ENCODE peak calls at places on chromosome 3, in four cellular contexts. F, Q, D and H are unnamed samples.

GRCh38 chr3:152159328-152159727 is 109.4 kb upstream of the MBNL1 start:
- DNase-seq in F (no peak), Q (no peak), D (no peak), H (no peak)

GRCh38 chr3:129812589-129812988 is 80.9 kb downstream of the TMCC1 start:
- DNase-seq in F (no peak), Q (no peak), D (no peak), H (no peak)

GRCh38 chr3:127043041-127043641 is 60.2 kb downstream of the PLXNA1 start:
- DNase-seq in F (no peak), Q (no peak), D (no peak), H (peak)

GRCh38 chr3:134299185-134299887 is 48.7 kb upstream of the RYK start:
- DNase-seq in F (no peak), Q (no peak), D (no peak), H (peak)

GRCh38 chr3:194095464-194095863 is 40.5 kb upstream of the HES1 start:
- DNase-seq in F (no peak), Q (no peak), D (peak), H (no peak)

GRCh38 chr3:172249039-172249438 is 199.2 kb downstream of the GHSR start:
- DNase-seq in F (no peak), Q (no peak), D (no peak), H (no peak)

GRCh38 chr3:59469948-59470723 is 420.3 kb upstream of the CFAP20DC start:
- DNase-seq in F (no peak), Q (no peak), D (no peak), H (no peak)

GRCh38 chr3:141303481-141304223 is 64.7 kb upstream of the ZBTB38 start:
- DNase-seq in F (peak), Q (peak), D (peak), H (peak)

GRCh38 chr3:156611870-156612494 is 57.1 kb upstream of the SSR3 start:
- DNase-seq in F (no peak), Q (no peak), D (no peak), H (no peak)

GRCh38 chr3:72591522-72592421 is 256.5 kb downstream of the SHQ1 start:
- DNase-seq in F (peak), Q (no peak), D (no peak), H (peak)

GRCh38 chr3:152183473-152183872 is 85.3 kb upstream of the MBNL1 start:
- DNase-seq in F (peak), Q (no peak), D (peak), H (peak)

GRCh38 chr3:197343111-197343510 is 44.7 kb upstream of the DLG1 start:
- DNase-seq in F (no peak), Q (no peak), D (no peak), H (no peak)

GRCh38 chr3:177295116-177295515 is 97.8 kb upstream of the TBL1XR1 start:
- DNase-seq in F (no peak), Q (no peak), D (no peak), H (no peak)

GRCh38 chr3:149375164-149375823 is 2.2 kb downstream of the TM4SF1 start:
- DNase-seq in F (no peak), Q (no peak), D (no peak), H (no peak)

GRCh38 chr3:149120051-149120972 is 9.1 kb upstream of the HPS3 start:
- DNase-seq in F (peak), Q (peak), D (peak), H (peak)

GRCh38 chr3:55968331-55968730 is 481.2 kb upstream of the WNT5A start:
- DNase-seq in F (no peak), Q (no peak), D (no peak), H (no peak)

GRCh38 chr3:99023590-99024192 is 122.2 kb upstream of the DCBLD2 start:
- DNase-seq in F (peak), Q (no peak), D (peak), H (peak)

GRCh38 chr3:58526124-58526957 is 10.6 kb downstream of the ACOX2 start:
- DNase-seq in F (no peak), Q (no peak), D (peak), H (peak)

GRCh38 chr3:21955406-21955805 is 204.4 kb upstream of the ZNF385D start:
- DNase-seq in F (no peak), Q (no peak), D (no peak), H (no peak)

GRCh38 chr3:118097226-118097625 is 937.4 kb downstream of the IGSF11 start:
- DNase-seq in F (no peak), Q (no peak), D (no peak), H (no peak)

GRCh38 chr3:15205482-15205933 is 538 bp upstream of the CAPN7 start:
- DNase-seq in F (no peak), Q (no peak), D (no peak), H (no peak)

GRCh38 chr3:78257956-78258530 is 1218.1 kb downstream of the ROBO2 start:
- DNase-seq in F (no peak), Q (no peak), D (no peak), H (no peak)

GRCh38 chr3:134242649-134243637 is 7.7 kb downstream of the RYK start:
- DNase-seq in F (no peak), Q (no peak), D (peak), H (peak)

GRCh38 chr3:111070772-111071256 is 802 bp upstream of the NECTIN3 start:
- DNase-seq in F (no peak), Q (no peak), D (peak), H (peak)

GRCh38 chr3:179613807-179614206 is 9.2 kb downstream of the NDUFB5 start:
- DNase-seq in F (no peak), Q (no peak), D (no peak), H (no peak)

GRCh38 chr3:61748288-61748687 is 186.9 kb downstream of the PTPRG start:
- DNase-seq in F (no peak), Q (no peak), D (peak), H (no peak)

GRCh38 chr3:110062711-110063110 is 725.4 kb upstream of the DPPA4 start:
- DNase-seq in F (no peak), Q (no peak), D (no peak), H (no peak)

GRCh38 chr3:60651799-60652198 is 599.5 kb downstream of the FHIT start:
- DNase-seq in F (no peak), Q (peak), D (no peak), H (no peak)

GRCh38 chr3:147305533-147306241 is 100.7 kb downstream of the ZIC4 start:
- DNase-seq in F (no peak), Q (no peak), D (no peak), H (no peak)

GRCh38 chr3:55620361-55621025 is 133.4 kb upstream of the WNT5A start:
- DNase-seq in F (no peak), Q (peak), D (no peak), H (peak)

GRCh38 chr3:35974872-35975271 is 335.5 kb downstream of the ARPP21 start:
- DNase-seq in F (no peak), Q (no peak), D (no peak), H (no peak)

GRCh38 chr3:81041331-81041730 is 720.1 kb downstream of the GBE1 start:
- DNase-seq in F (no peak), Q (no peak), D (no peak), H (no peak)

GRCh38 chr3:15300318-15301078 is 31.9 kb downstream of the SH3BP5 start:
- DNase-seq in F (no peak), Q (no peak), D (no peak), H (no peak)

GRCh38 chr3:40109641-40110490 is 199.6 kb upstream of the EIF1B start:
- DNase-seq in F (no peak), Q (no peak), D (peak), H (peak)

GRCh38 chr3:65793495-65794200 is 245.1 kb downstream of the MAGI1 start:
- DNase-seq in F (no peak), Q (no peak), D (no peak), H (no peak)

GRCh38 chr3:193933451-193933850 is 202.5 kb upstream of the HES1 start:
- DNase-seq in F (no peak), Q (no peak), D (no peak), H (no peak)

GRCh38 chr3:98780343-98780742 is 17.2 kb downstream of the ST3GAL6 start:
- DNase-seq in F (no peak), Q (no peak), D (no peak), H (no peak)

GRCh38 chr3:18099611-18100010 is 325.5 kb downstream of the SATB1 start:
- DNase-seq in F (no peak), Q (no peak), D (no peak), H (no peak)

DNA sequence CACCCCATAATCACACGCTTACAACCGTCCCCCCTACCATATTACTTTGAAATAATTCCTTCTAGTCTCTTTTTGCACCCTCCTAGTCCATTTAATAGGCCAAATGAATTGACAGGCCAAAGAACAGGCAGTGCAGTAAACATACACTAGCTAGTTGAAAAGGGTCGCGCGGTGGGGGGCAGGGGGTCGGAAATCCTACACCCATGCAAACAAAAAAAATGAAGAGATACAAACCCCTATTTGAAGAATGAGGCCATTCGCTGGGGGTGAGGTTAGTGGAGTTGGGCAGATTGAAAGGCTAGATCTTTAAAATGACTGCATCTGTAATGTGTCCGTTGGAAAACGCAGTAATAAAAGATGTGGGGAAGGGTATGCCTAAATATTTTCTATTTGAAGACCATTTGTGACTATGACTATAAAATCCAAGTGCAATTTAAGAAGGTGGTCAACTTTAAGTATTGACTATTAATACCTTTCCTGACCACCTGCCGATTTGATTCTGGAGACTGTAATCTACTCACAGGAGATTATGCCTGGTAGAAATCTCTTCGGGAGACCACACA is 891 bp upstream of the ARL6 start:
- DNase-seq in F (peak), Q (no peak), D (no peak), H (peak)
- TF ChIP-seq JUNB in F (no peak), Q (no peak), D (no peak), H (no peak)

GRCh38 chr3:159654183-159655134 is 334.2 kb upstream of the IL12A start:
- DNase-seq in F (no peak), Q (no peak), D (no peak), H (no peak)
- TF ChIP-seq POLR2AphosphoS5 in F (no peak), Q (no peak), D (no peak), H (no peak)

DNA sequence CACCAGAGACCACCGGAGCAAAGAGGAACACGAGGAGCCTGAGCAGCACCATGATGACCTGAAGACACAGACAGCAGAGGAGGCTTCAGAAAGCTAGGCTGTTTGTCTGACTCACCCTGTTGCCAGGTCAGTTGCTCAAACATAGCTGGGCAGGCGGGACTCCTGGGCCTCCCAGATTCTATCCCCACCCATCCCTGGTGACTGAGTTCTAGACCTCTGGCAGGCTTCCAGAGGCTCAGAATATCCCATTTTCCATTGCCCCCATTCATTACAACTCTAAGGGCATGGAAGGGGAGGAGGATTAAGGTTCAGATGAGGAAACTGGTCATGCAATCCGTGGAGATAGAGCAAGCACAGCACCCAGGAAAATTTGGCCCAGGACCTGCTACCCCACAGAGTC is at the start of gene CDHR4:
- DNase-seq in F (no peak), Q (no peak), D (peak), H (no peak)
- H2AFZ ChIP-seq in F (peak), Q (no peak), D (no peak), H (no peak)

GRCh38 chr3:2927252-2927651 is 182.9 kb downstream of the IL5RA start:
- DNase-seq in F (no peak), Q (no peak), D (no peak), H (no peak)
- TF ChIP-seq JUNB in F (no peak), Q (no peak), D (no peak), H (no peak)

GRCh38 chr3:185131602-185132256 is 21.1 kb downstream of the C3orf70 start:
- DNase-seq in F (no peak), Q (no peak), D (peak), H (peak)

GRCh38 chr3:185129051-185129450 is 23.8 kb downstream of the C3orf70 start:
- DNase-seq in F (no peak), Q (no peak), D (peak), H (no peak)

GRCh38 chr3:185126201-185126600 is 26.7 kb downstream of the C3orf70 start:
- DNase-seq in F (no peak), Q (no peak), D (no peak), H (no peak)
- TF ChIP-seq POLR2AphosphoS5 in F (no peak), Q (no peak), D (no peak), H (no peak)

DNA sequence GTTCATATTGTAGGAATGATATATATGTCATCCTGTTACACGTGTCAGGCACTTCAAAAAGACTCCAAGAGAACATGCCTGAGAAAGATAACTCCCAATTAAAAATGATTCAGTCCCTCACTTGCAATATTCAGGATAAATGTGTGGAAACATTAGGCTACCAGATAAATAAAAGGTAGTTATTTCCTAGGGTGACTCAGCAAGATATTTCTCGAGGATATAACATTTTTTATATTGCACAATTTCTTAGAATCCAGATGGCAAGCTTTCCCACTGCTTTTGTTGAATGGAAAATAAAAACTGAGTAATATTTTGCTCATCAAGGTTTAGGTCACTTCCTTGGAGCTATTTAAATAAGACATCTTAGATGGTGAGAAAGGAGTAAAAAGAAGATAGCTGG is 181.4 kb downstream of the GAP43 start:
- DNase-seq in F (no peak), Q (no peak), D (no peak), H (no peak)
- H2AFZ ChIP-seq in F (no peak), Q (no peak), D (no peak), H (no peak)

GRCh38 chr3:181230258-181230657 is 240.7 kb upstream of the DNAJC19 start:
- DNase-seq in F (no peak), Q (no peak), D (no peak), H (peak)
- TF ChIP-seq JUNB in F (no peak), Q (no peak), D (no peak), H (no peak)